ENCODE peak calls at places on chromosomes 5 and 9, in four cellular contexts. One of them, this sample, is unnamed.
A peak's percentile ranks its signal among the peaks of the same experiment; 100 is the strongest.

GRCh38 chr5:90345684-90346083 is 63.9 kb downstream of the CETN3 start:
- DNase-seq in NCI-H2081: no peak
- DNase-seq in COR-L47: no peak
- DNase-seq in Right ventricle myocardium superior: no peak
- DNase-seq in this sample: no peak

GRCh38 chr9:137308102-137308619 is 6.1 kb upstream of the NRARP start:
- DNase-seq in COR-L47: no peak
- DNase-seq in Right ventricle myocardium superior: no peak
- DNase-seq in NCI-H2081: no peak
- DNase-seq in this sample: no peak

GRCh38 chr5:83654427-83654994 is 66.1 kb downstream of the HAPLN1 start:
- DNase-seq in Right ventricle myocardium superior: no peak
- DNase-seq in COR-L47: no peak
- DNase-seq in NCI-H2081: no peak
- DNase-seq in this sample: no peak

GRCh38 chr5:56985941-56986630 is 34.2 kb upstream of the MIER3 start:
- DNase-seq in Right ventricle myocardium superior: no peak
- DNase-seq in NCI-H2081: no peak
- DNase-seq in COR-L47: no peak
- DNase-seq in this sample: no peak

GRCh38 chr9:76534031-76534430 is 75.0 kb downstream of the GCNT1 start:
- DNase-seq in COR-L47: no peak
- DNase-seq in Right ventricle myocardium superior: no peak
- DNase-seq in NCI-H2081: no peak
- DNase-seq in this sample: no peak

GRCh38 chr9:137000177-137000930 is 4.0 kb upstream of the CLIC3 start:
- DNase-seq in NCI-H2081: no peak
- DNase-seq in COR-L47: no peak
- DNase-seq in Right ventricle myocardium superior: no peak
- DNase-seq in this sample: no peak

GRCh38 chr9:126777733-126778132 is 27.1 kb upstream of the ZBTB43 start:
- DNase-seq in NCI-H2081: peak; percentile 18
- DNase-seq in Right ventricle myocardium superior: no peak
- DNase-seq in COR-L47: no peak
- DNase-seq in this sample: no peak

GRCh38 chr9:32811251-32811650 is 27.9 kb downstream of the TMEM215 start:
- DNase-seq in COR-L47: no peak
- DNase-seq in NCI-H2081: no peak
- DNase-seq in Right ventricle myocardium superior: no peak
- DNase-seq in this sample: no peak

GRCh38 chr5:13659391-13659790 is 285.1 kb downstream of the DNAH5 start:
- DNase-seq in NCI-H2081: no peak
- DNase-seq in COR-L47: no peak
- DNase-seq in Right ventricle myocardium superior: no peak
- DNase-seq in this sample: no peak

GRCh38 chr5:90473321-90474234 is 993 bp downstream of the MBLAC2 start:
- DNase-seq in NCI-H2081: peak; percentile 55
- DNase-seq in COR-L47: peak; percentile 10
- DNase-seq in Right ventricle myocardium superior: peak; percentile 62
- DNase-seq in this sample: no peak

GRCh38 chr5:139956342-139956741 is 86.8 kb downstream of the NRG2 start:
- DNase-seq in Right ventricle myocardium superior: no peak
- DNase-seq in COR-L47: no peak
- DNase-seq in NCI-H2081: no peak
- DNase-seq in this sample: no peak

This sample was measured in anterior cingulate cortex.